ENCODE peak calls at places on chromosomes 11 and 22, in six cellular contexts. R, F, W, H, C and Z are unnamed samples.

GRCh38 chr11:124977006-124977405 is 23.0 kb downstream of the CCDC15 start:
- DNase-seq in R (no peak), F (no peak), W (no peak), H (no peak), C (no peak), Z (no peak)

GRCh38 chr11:22808559-22809197 is 20.9 kb downstream of the SVIP start:
- DNase-seq in R (no peak), F (no peak), W (no peak), H (no peak), C (no peak), Z (no peak)

GRCh38 chr11:32109138-32109537 is 18.3 kb downstream of the RCN1 start:
- DNase-seq in R (no peak), F (no peak), W (no peak), H (no peak), C (no peak), Z (no peak)

GRCh38 chr11:105106140-105106539 is 33.4 kb downstream of the CARD18 start:
- DNase-seq in R (no peak), F (no peak), W (no peak), H (no peak), C (no peak), Z (no peak)

GRCh38 chr11:130215531-130216220 is 56.1 kb downstream of the ST14 start:
- DNase-seq in R (no peak), F (peak), W (no peak), H (no peak), C (no peak), Z (peak)

GRCh38 chr11:102924851-102925380 is 30.6 kb downstream of the MMP13 start:
- DNase-seq in R (no peak), F (no peak), W (no peak), H (no peak), C (no peak), Z (peak)

GRCh38 chr22:30612789-30613188 is 5.8 kb downstream of the TCN2 start:
- DNase-seq in R (no peak), F (no peak), W (no peak), H (no peak), C (no peak), Z (no peak)

GRCh38 chr11:77619576-77620198 is 17.9 kb downstream of the CLNS1A start:
- DNase-seq in R (no peak), F (no peak), W (no peak), H (no peak), C (no peak), Z (no peak)

GRCh38 chr11:42841563-42841962 is 470.2 kb upstream of the API5 start:
- DNase-seq in R (no peak), F (no peak), W (no peak), H (no peak), C (no peak), Z (no peak)

GRCh38 chr22:21009638-21010425 is 5.1 kb upstream of the P2RX6 start:
- DNase-seq in R (no peak), F (peak), W (no peak), H (peak), C (no peak), Z (peak)

GRCh38 chr11:121890377-121890776 is 225.6 kb downstream of the BLID start:
- DNase-seq in R (no peak), F (peak), W (no peak), H (no peak), C (no peak), Z (no peak)

GRCh38 chr11:114162719-114163123 is 103.2 kb downstream of the ZBTB16 start:
- DNase-seq in R (peak), F (peak), W (peak), H (no peak), C (no peak), Z (peak)

GRCh38 chr11:101583180-101584128 is at the start of gene TRPC6:
- DNase-seq in R (peak), F (no peak), W (peak), H (no peak), C (no peak), Z (peak)

GRCh38 chr11:22337571-22338464 is at the start of gene SLC17A6:
- DNase-seq in R (no peak), F (no peak), W (no peak), H (no peak), C (no peak), Z (no peak)

DNA sequence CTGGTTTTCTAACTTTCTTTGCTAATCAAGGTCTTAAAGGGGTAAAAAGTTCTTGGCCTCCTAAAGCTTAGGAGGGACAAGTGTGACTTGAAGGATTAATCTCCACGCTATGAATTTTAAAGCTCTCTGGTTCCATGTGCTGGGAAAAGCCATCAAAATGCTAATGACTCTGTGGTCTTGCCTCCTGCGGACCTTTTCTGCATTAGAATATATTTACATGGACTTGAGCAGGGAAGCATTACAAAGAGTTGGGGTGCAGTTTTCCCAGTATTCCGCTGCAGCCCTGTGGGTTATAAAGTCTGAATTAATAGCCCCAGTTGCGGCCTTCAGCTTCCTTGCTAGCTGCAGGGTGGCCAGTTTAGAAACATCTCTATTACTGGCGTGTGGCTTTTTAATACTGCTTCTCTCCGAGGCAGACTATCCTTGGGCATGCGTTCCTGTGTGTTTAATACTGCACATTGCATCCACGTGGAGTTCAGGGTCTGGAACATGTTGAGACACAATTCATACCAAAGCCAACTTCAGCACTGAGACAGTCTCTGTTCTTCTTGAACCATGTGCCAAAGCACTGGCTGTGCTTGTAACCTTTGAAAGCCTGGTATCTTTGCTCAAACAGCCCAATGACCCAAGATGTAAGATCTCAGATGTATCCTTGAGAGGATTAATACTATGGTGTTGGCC is 27.3 kb downstream of the TSPAN18 start:
- DNase-seq in R (no peak), F (no peak), W (no peak), H (no peak), C (no peak), Z (no peak)
- TF ChIP-seq POLR2AphosphoS5 in R (no peak), F (no peak), W (no peak), H (no peak), C (no peak), Z (peak)

GRCh38 chr11:133898031-133898769 is 52.9 kb upstream of the SPATA19 start:
- DNase-seq in R (no peak), F (peak), W (no peak), H (no peak), C (no peak), Z (no peak)
- TF ChIP-seq CTCF in R (no peak), F (no peak), W (no peak), H (peak), C (peak), Z (no peak)

DNA sequence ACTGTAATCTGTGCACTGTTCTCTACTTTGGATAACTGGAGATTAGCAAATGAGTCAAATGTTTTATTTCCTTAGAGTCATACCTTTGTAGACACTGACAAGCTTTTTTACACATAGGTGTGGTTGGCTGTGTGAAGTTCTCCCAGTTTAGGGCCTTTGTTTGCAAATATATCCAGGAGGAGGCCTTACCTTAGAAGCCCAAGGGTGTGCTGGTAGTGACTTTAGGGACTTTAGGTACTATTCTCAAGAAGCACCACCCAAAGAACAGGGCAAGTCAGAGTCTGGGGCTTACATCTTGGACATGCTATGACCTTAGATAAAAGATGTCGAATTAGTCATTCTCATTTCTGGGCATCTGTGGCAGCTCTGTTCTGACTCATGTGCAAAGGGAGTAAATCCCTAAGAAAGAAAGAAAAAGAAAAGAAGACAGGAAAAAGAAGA is 4.8 kb upstream of the FAR1 start:
- DNase-seq in R (no peak), F (no peak), W (no peak), H (no peak), C (no peak), Z (peak)
- TF ChIP-seq EP300 in R (no peak), F (no peak), W (no peak), H (no peak), C (no peak), Z (no peak)

GRCh38 chr11:68347841-68348240 is 35.5 kb downstream of the LRP5 start:
- DNase-seq in R (no peak), F (no peak), W (peak), H (no peak), C (no peak), Z (no peak)

GRCh38 chr11:68347345-68347744 is 35.0 kb downstream of the LRP5 start:
- DNase-seq in R (no peak), F (no peak), W (no peak), H (no peak), C (no peak), Z (no peak)

GRCh38 chr11:68343761-68344256 is 31.4 kb downstream of the LRP5 start:
- DNase-seq in R (no peak), F (peak), W (peak), H (peak), C (no peak), Z (peak)

GRCh38 chr11:68342459-68343158 is 30.2 kb downstream of the LRP5 start:
- DNase-seq in R (peak), F (peak), W (peak), H (no peak), C (peak), Z (no peak)

DNA sequence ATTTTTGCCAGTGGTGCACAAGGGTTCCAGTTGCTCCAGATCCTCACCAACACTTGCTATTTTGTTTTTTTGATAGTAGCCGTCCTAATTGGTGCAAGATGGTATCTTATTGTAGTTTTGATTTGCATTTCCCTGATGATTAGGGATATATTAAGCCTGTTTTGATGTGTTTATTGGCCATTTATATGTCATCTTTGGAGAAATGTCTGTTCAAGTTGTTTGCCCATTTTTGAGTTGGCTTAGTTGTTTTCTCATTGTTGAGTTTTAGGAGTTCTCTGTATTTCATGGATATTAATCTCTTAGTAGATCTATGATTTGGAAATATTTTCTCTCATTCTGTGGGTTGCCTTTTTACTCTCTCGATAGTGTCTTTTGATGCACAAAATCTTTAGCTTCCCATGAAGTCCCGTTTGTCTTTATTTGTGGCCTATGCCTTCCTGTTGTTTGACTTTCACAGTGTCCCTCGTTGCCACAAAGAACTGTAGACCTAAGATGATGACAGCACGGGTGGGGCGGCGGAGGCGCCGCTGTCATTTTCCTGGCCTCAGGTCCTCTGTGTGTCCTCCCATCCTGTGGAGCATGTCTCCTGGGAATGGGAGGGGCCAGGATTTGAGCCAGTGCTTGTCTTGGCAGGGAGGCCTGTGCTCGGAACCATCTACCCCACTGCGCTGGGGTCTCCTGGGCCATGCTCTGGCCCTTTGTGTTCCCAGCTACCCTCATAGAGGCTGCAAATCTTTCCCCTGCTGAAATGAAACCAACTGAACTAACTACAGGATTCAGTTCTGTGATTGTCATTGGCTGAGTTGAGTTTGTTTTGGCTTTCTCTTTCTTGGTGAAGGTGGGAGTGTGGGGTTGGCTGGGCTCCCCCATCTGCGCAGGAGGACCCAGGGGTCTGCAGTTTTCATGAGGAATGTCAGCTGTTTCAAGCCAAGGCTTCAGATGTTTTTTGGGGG is 33.7 kb downstream of the LRP5 start:
- DNase-seq in R (no peak), F (no peak), W (peak), H (no peak), C (no peak), Z (no peak)
- TF ChIP-seq POLR2AphosphoS5 in R (no peak), F (no peak), W (peak), H (no peak), C (no peak), Z (no peak)

GRCh38 chr11:2862950-2863618 is 22.5 kb downstream of the CDKN1C start:
- DNase-seq in R (no peak), F (no peak), W (peak), H (no peak), C (no peak), Z (no peak)

GRCh38 chr11:2864890-2865289 is 20.7 kb downstream of the CDKN1C start:
- DNase-seq in R (no peak), F (no peak), W (peak), H (no peak), C (no peak), Z (no peak)

GRCh38 chr11:2859706-2860037 is 25.9 kb downstream of the CDKN1C start:
- DNase-seq in R (no peak), F (no peak), W (no peak), H (no peak), C (no peak), Z (no peak)

GRCh38 chr11:2860636-2861035 is 24.9 kb downstream of the CDKN1C start:
- DNase-seq in R (no peak), F (peak), W (no peak), H (no peak), C (no peak), Z (peak)

GRCh38 chr11:2862395-2862949 is 23.1 kb downstream of the CDKN1C start:
- DNase-seq in R (no peak), F (no peak), W (peak), H (no peak), C (no peak), Z (no peak)
- TF ChIP-seq CTCF in R (no peak), F (no peak), W (no peak), H (no peak), C (no peak), Z (no peak)

GRCh38 chr11:65497141-65498041 is 1.5 kb upstream of the MALAT1 start:
- DNase-seq in R (peak), F (peak), W (peak), H (peak), C (peak), Z (peak)
- TF ChIP-seq EP300 in R (peak), F (peak), W (peak), H (peak), C (peak), Z (peak)

DNA sequence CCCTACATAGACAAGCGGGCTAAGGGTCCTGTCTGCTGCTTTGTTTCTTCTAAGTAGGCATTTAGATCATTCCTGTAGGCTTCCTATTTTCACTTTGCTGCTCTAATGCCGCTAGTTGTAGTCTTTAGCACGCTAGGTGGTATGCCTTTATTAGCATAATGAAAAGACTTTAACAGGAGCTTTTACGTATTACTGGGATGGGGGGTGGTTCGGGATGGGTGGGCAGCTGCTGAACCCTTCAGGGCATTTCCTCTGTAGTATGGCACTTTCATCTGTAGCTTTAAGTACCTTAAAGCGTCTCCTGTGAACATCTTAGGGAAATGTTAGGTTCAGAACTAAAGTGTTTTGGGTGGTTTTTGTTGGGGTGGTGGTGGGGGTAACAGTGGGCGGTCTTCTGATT is 85.3 kb downstream of the GGT1 start:
- DNase-seq in R (no peak), F (no peak), W (no peak), H (no peak), C (no peak), Z (no peak)
- TF ChIP-seq POLR2AphosphoS5 in R (no peak), F (no peak), W (no peak), H (no peak), C (no peak), Z (no peak)

GRCh38 chr11:67401495-67402191 is at the start of gene PPP1CA:
- DNase-seq in R (peak), F (peak), W (peak), H (peak), C (peak), Z (peak)
- TF ChIP-seq CTCF in R (peak), F (no peak), W (peak), H (peak), C (no peak), Z (peak)

GRCh38 chr22:45535400-45535799 is 32.7 kb downstream of the FBLN1 start:
- DNase-seq in R (no peak), F (no peak), W (no peak), H (no peak), C (no peak), Z (no peak)

GRCh38 chr22:45534339-45535192 is 31.9 kb downstream of the FBLN1 start:
- DNase-seq in R (no peak), F (no peak), W (no peak), H (no peak), C (no peak), Z (no peak)

GRCh38 chr22:45538284-45538683 is 35.6 kb downstream of the FBLN1 start:
- DNase-seq in R (no peak), F (no peak), W (no peak), H (no peak), C (no peak), Z (no peak)

GRCh38 chr22:45540122-45540521 is 37.4 kb downstream of the FBLN1 start:
- DNase-seq in R (no peak), F (no peak), W (no peak), H (no peak), C (no peak), Z (no peak)

DNA sequence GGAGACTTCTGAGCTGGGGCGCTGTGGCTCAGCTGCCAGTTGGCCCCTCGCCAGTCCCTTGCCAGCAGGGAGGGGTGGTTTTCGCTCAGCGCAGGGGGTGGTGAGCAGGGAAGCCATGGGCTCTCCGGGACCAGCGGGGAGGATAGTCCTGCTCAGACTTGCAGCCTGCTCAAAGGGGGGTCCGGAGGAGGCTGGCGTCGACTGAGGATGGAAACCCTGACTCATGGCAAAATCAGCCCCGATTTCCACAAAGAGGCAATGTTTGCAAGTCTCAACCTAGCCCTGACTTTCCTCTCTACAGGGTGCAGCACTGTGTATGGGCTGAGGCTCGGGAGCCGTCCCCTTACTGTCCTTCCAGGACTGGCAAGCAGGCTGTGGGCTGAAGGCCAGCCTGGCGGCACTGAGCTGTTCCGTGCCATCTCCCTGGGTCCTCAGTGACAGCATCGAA is 35.1 kb downstream of the FBLN1 start:
- DNase-seq in R (peak), F (peak), W (no peak), H (no peak), C (no peak), Z (peak)
- TF ChIP-seq EP300 in R (no peak), F (no peak), W (no peak), H (no peak), C (no peak), Z (no peak)

GRCh38 chr22:35452351-35452781 is 52.4 kb downstream of the MCM5 start:
- DNase-seq in R (no peak), F (peak), W (peak), H (no peak), C (no peak), Z (peak)
- TF ChIP-seq POLR2AphosphoS5 in R (no peak), F (peak), W (no peak), H (no peak), C (no peak), Z (peak)